ENCODE peak calls at places on chromosomes 7 and 10, in eight cellular contexts. B is cardiac fibroblast, F is Caco-2, E is HepG2, L is BJ, V is hepatocyte, P is lower lobe of right lung, X is fibroblast of the aortic adventitia. T is an unnamed sample.

GRCh38 chr7:66281678-66282593 is 76.8 kb downstream of the TPST1 start:
- DNase-seq in V (peak), B (peak), E (peak), X (peak), P (no peak), F (no peak), L (peak), T (peak)

GRCh38 chr7:18508441-18509427 is 13.2 kb downstream of the HDAC9 start:
- DNase-seq in P (no peak), F (peak), V (peak), L (peak), E (peak), B (peak), X (peak), T (peak)

GRCh38 chr10:126921974-126922525 is 16.8 kb downstream of the DOCK1 start:
- DNase-seq in X (peak), L (peak), P (no peak), B (peak), E (no peak), F (no peak), V (no peak), T (no peak)

GRCh38 chr7:112630565-112630964 is 149.8 kb downstream of the LSMEM1 start:
- DNase-seq in E (no peak), F (no peak), L (no peak), V (no peak), B (peak), X (peak), P (no peak), T (no peak)

GRCh38 chr10:97081621-97082235 is 104.0 kb downstream of the SLIT1 start:
- DNase-seq in B (peak), E (peak), F (peak), L (no peak), X (peak), V (peak), P (no peak), T (no peak)

GRCh38 chr7:18352339-18353255 is 143.0 kb upstream of the HDAC9 start:
- DNase-seq in L (peak), X (peak), P (no peak), F (peak), B (peak), E (peak), V (peak), T (peak)

GRCh38 chr10:48601789-48602188 is 3.1 kb downstream of the ARHGAP22 start:
- DNase-seq in X (no peak), F (no peak), E (no peak), B (no peak), V (no peak), P (no peak), L (no peak), T (no peak)

GRCh38 chr10:28875535-28876208 is 198.4 kb downstream of the BAMBI start:
- DNase-seq in L (no peak), B (peak), P (no peak), X (no peak), F (no peak), V (peak), E (peak), T (no peak)

GRCh38 chr10:78589687-78590086 is 479.1 kb upstream of the ZMIZ1 start:
- DNase-seq in V (peak), B (no peak), P (no peak), L (no peak), E (peak), X (no peak), F (peak), T (no peak)

GRCh38 chr10:77972148-77972547 is 45.6 kb upstream of the DLG5 start:
- DNase-seq in B (no peak), X (no peak), E (no peak), P (no peak), L (no peak), F (no peak), V (no peak), T (no peak)

GRCh38 chr10:35778344-35778743 is 136.2 kb upstream of the FZD8 start:
- DNase-seq in V (no peak), E (no peak), F (no peak), X (no peak), P (no peak), L (no peak), B (no peak), T (no peak)
- H3K4me3 ChIP-seq in V (no peak), E (no peak), F (no peak), X (no peak), P (no peak), L (no peak), B (no peak), T (no peak)

GRCh38 chr10:5595095-5595494 is 70.3 kb downstream of the CALML3 start:
- DNase-seq in E (no peak), X (no peak), P (no peak), F (no peak), L (no peak), V (no peak), B (no peak), T (no peak)
- TF ChIP-seq CTCF in E (no peak), X (no peak), P (no peak), F (no peak), L (no peak), V (no peak), B (no peak), T (no peak)

GRCh38 chr7:39832519-39833085 is 117.5 kb upstream of the CDK13 start:
- DNase-seq in P (no peak), B (no peak), X (no peak), F (no peak), V (no peak), L (no peak), E (no peak), T (no peak)
- H3K4me3 ChIP-seq in P (peak), B (no peak), X (no peak), F (peak), V (no peak), L (no peak), E (peak), T (no peak)

GRCh38 chr10:17847586-17848296 is 38.6 kb downstream of the MRC1 start:
- DNase-seq in E (no peak), V (peak), X (peak), L (no peak), P (no peak), B (peak), F (peak), T (no peak)
- TF ChIP-seq CTCF in E (no peak), V (peak), X (peak), L (peak), P (peak), B (peak), F (peak), T (peak)

GRCh38 chr7:96320437-96320836 is 1.5 kb downstream of the SLC25A13 start:
- DNase-seq in F (no peak), E (no peak), B (no peak), L (no peak), P (no peak), X (no peak), V (no peak), T (no peak)
- H3K4me3 ChIP-seq in F (peak), E (peak), B (no peak), L (no peak), P (peak), X (peak), V (peak), T (peak)

DNA sequence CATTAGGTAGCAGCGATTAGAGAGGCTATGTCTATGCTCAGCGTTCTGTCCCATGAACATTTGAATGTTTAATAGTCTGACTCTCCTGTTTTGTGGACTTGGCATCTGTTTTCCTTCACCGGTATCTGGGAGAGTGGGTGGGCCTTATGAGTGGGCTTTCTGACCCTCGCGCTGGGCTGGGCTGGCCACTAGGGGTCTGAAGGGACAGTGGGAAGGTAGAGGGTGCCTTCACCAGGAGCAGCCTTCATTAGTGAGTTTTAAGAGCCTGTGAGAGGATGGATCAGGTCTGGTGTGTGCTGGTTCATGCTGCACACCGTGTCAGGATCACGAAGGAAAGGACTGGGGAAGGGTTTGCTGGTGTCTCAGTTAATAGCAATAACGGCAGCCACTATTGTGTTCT is 33.4 kb downstream of the DCLRE1A start:
- DNase-seq in F (peak), V (no peak), P (no peak), X (no peak), L (no peak), E (no peak), B (no peak), T (no peak)
- TF ChIP-seq CTCF in F (peak), V (no peak), P (no peak), X (no peak), L (peak), E (peak), B (no peak), T (peak)

GRCh38 chr7:73578342-73579124 is at the start of gene TBL2:
- DNase-seq in P (peak), B (peak), L (peak), E (peak), X (peak), V (peak), F (peak), T (peak)
- H3K4me3 ChIP-seq in P (peak), B (peak), L (peak), E (peak), X (peak), V (peak), F (peak), T (peak)

DNA sequence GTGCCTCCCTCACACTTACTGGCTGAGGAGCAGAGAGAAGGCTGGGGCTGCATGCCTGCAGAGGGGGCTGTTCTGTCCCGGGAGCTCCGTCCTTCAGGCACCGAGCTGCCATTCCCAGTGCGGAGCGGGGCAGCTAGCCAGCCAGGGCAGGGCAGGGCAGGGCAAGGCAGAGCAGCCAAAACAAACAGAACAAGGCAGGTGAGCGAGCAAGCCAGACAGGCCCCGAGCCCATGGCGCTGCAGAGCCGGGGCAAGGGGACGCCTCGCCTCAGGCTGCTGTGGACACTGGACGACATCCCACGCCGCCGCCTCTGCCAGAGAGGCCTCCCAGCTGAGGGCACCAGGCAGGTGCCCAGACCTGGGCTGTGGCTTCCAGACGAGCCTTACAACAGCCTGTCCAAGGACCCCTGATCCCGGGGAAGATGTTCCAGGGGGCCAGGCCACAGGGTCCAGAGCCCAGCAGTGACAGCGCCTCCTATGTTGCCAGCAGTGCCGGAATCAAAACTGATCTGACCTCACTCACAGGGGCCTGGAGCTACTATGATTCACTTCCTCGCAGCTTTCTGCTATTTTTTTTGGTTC is 8.2 kb upstream of the NDST2 start:
- DNase-seq in X (no peak), E (no peak), L (no peak), B (peak), V (no peak), F (no peak), P (peak), T (no peak)
- TF ChIP-seq CTCF in X (no peak), E (no peak), L (no peak), B (peak), V (no peak), F (no peak), P (no peak), T (no peak)

DNA sequence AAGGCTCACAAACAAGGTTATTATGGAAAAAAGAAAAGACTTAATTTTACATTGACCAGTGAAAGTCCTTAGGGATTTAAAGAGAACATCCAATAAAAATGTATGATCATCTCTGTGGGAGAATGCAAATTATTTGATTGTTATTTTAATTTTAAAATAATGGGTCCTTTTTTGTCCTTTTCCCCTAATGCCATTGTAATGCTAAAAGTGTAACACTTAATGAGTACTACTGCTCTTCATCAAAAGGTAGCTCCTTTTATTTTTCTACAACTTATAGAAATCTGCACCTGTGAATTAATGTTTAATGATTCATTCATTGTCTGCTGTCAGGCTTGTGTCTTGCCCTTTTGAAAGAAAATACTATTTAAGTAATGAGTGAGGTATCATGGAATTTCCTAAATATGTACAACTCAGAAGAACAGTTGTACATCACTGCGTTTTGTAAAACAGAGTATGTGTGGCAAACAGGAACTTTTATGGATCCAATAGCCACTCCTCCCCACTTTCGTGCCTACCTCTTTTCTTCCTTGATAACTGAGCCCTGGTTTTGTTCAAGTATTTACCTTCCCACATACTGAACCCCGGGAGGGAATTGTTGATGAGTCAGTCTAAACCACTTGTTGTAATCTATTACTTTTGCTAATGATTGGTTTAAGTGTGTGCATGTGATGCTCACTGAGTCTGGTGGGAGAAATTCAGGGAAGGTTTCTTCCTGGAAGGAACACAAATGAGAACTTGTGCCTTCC is 19.9 kb upstream of the TRUB1 start:
- DNase-seq in F (no peak), P (no peak), E (no peak), X (no peak), L (no peak), V (peak), B (no peak), T (no peak)
- H3K4me3 ChIP-seq in F (no peak), P (no peak), E (no peak), X (no peak), L (no peak), V (no peak), B (no peak), T (no peak)